ENCODE peak calls at places on chromosome 18, in seven cellular contexts. D, G, Y, E, R, W and T are unnamed samples.

GRCh38 chr18:9614401-9615279 is at the start of gene PPP4R1:
- DNase-seq in D (peak), G (no peak), Y (peak), E (peak), R (peak), W (peak), T (peak)

GRCh38 chr18:41936471-41937134 is 18.4 kb upstream of the PIK3C3 start:
- DNase-seq in D (no peak), G (peak), Y (no peak), E (no peak), R (no peak), W (no peak), T (no peak)

GRCh38 chr18:10010611-10011015 is 96.8 kb downstream of the VAPA start:
- DNase-seq in D (peak), G (peak), Y (no peak), E (no peak), R (no peak), W (no peak), T (no peak)

GRCh38 chr18:37270046-37270665 is 295.4 kb downstream of the CELF4 start:
- DNase-seq in D (peak), G (peak), Y (no peak), E (no peak), R (peak), W (peak), T (peak)

GRCh38 chr18:58213445-58213844 is 169.4 kb downstream of the NEDD4L start:
- DNase-seq in D (peak), G (no peak), Y (no peak), E (no peak), R (no peak), W (no peak), T (no peak)

GRCh38 chr18:21264651-21265050 is 22.6 kb downstream of the GREB1L start:
- DNase-seq in D (peak), G (no peak), Y (no peak), E (no peak), R (peak), W (peak), T (peak)

GRCh38 chr18:41075212-41075611 is 879.8 kb upstream of the PIK3C3 start:
- DNase-seq in D (peak), G (no peak), Y (no peak), E (no peak), R (peak), W (no peak), T (no peak)

GRCh38 chr18:78709271-78709809 is 270.3 kb upstream of the SALL3 start:
- DNase-seq in D (no peak), G (no peak), Y (no peak), E (no peak), R (no peak), W (no peak), T (no peak)

GRCh38 chr18:48841381-48842258 is 109.1 kb downstream of the SMAD7 start:
- DNase-seq in D (peak), G (no peak), Y (no peak), E (no peak), R (no peak), W (peak), T (no peak)

GRCh38 chr18:23784811-23785245 is 95.6 kb downstream of the LAMA3 start:
- DNase-seq in D (peak), G (peak), Y (no peak), E (no peak), R (no peak), W (no peak), T (peak)

GRCh38 chr18:49560277-49561126 is 1.4 kb upstream of the LIPG start:
- DNase-seq in D (peak), G (no peak), Y (peak), E (no peak), R (peak), W (no peak), T (peak)

GRCh38 chr18:78982186-78982585 is 2.6 kb downstream of the SALL3 start:
- DNase-seq in D (no peak), G (no peak), Y (no peak), E (no peak), R (peak), W (no peak), T (peak)

GRCh38 chr18:77061291-77061945 is 71.2 kb downstream of the MBP start:
- DNase-seq in D (peak), G (peak), Y (no peak), E (no peak), R (no peak), W (no peak), T (no peak)

GRCh38 chr18:33577688-33578370 is at the start of gene ASXL3:
- DNase-seq in D (no peak), G (no peak), Y (peak), E (no peak), R (peak), W (peak), T (peak)

GRCh38 chr18:9095297-9096012 is 7.0 kb upstream of the NDUFV2 start:
- DNase-seq in D (peak), G (no peak), Y (no peak), E (no peak), R (no peak), W (no peak), T (peak)

GRCh38 chr18:9057646-9058045 is 44.9 kb upstream of the NDUFV2 start:
- DNase-seq in D (no peak), G (no peak), Y (no peak), E (no peak), R (no peak), W (no peak), T (no peak)

GRCh38 chr18:35938158-35938557 is 34.3 kb upstream of the RMP24 start:
- DNase-seq in D (no peak), G (no peak), Y (no peak), E (no peak), R (no peak), W (no peak), T (no peak)

GRCh38 chr18:40121001-40121400 is 1834.0 kb upstream of the PIK3C3 start:
- DNase-seq in D (no peak), G (no peak), Y (no peak), E (no peak), R (peak), W (no peak), T (no peak)

GRCh38 chr18:48531082-48531403 is 7.8 kb upstream of the CTIF start:
- DNase-seq in D (no peak), G (no peak), Y (no peak), E (no peak), R (no peak), W (no peak), T (no peak)

GRCh38 chr18:7317804-7318231 is 86.9 kb downstream of the LRRC30 start:
- DNase-seq in D (no peak), G (no peak), Y (no peak), E (no peak), R (no peak), W (no peak), T (no peak)

GRCh38 chr18:74420491-74420890 is 36.6 kb downstream of the DIPK1C start:
- DNase-seq in D (no peak), G (no peak), Y (no peak), E (no peak), R (no peak), W (no peak), T (no peak)

GRCh38 chr18:44771957-44772917 is 91.5 kb downstream of the SETBP1 start:
- DNase-seq in D (peak), G (peak), Y (no peak), E (no peak), R (no peak), W (peak), T (no peak)

GRCh38 chr18:66043009-66043408 is 292.2 kb downstream of the CDH7 start:
- DNase-seq in D (no peak), G (no peak), Y (no peak), E (no peak), R (no peak), W (no peak), T (no peak)